ENCODE peak calls at places on chromosomes 5 and 9, in four cellular contexts. One of them, this sample, is unnamed.

GRCh38 chr9:5231212-5231611 is at the start of gene INSL4:
- DNase-seq in HL-60: no peak
- DNase-seq in A549: peak
- DNase-seq in aorta: no peak
- DNase-seq in this sample: peak

GRCh38 chr5:112420111-112420864 is 1.2 kb upstream of the EPB41L4A start:
- DNase-seq in aorta: peak
- DNase-seq in HL-60: no peak
- DNase-seq in A549: peak
- DNase-seq in this sample: peak

GRCh38 chr9:87436694-87437093 is 61.0 kb upstream of the DAPK1 start:
- DNase-seq in A549: no peak
- DNase-seq in HL-60: no peak
- DNase-seq in aorta: no peak
- DNase-seq in this sample: no peak

GRCh38 chr5:55603947-55604346 is 69.2 kb upstream of the PLPP1 start:
- DNase-seq in aorta: no peak
- DNase-seq in HL-60: no peak
- DNase-seq in A549: no peak
- DNase-seq in this sample: no peak

GRCh38 chr5:149776376-149777305 is 46.5 kb downstream of the PPARGC1B start:
- DNase-seq in A549: no peak
- DNase-seq in aorta: no peak
- DNase-seq in HL-60: no peak
- DNase-seq in this sample: no peak

GRCh38 chr9:35776018-35776417 is 15.4 kb upstream of the NPR2 start:
- DNase-seq in A549: no peak
- DNase-seq in aorta: no peak
- DNase-seq in HL-60: no peak
- DNase-seq in this sample: no peak

GRCh38 chr9:115891929-115892328 is 261.7 kb upstream of the PAPPA start:
- DNase-seq in A549: no peak
- DNase-seq in aorta: no peak
- DNase-seq in HL-60: no peak
- DNase-seq in this sample: no peak

GRCh38 chr9:111236337-111236736 is 93.7 kb downstream of the OR2K2 start:
- DNase-seq in aorta: no peak
- DNase-seq in HL-60: no peak
- DNase-seq in A549: no peak
- DNase-seq in this sample: no peak

GRCh38 chr5:143543358-143544255 is 140.1 kb upstream of the NR3C1 start:
- DNase-seq in aorta: no peak
- DNase-seq in A549: peak
- DNase-seq in HL-60: no peak
- DNase-seq in this sample: peak

GRCh38 chr9:38008168-38009034 is 60.6 kb downstream of the SHB start:
- DNase-seq in HL-60: peak
- DNase-seq in aorta: peak
- DNase-seq in A549: peak
- DNase-seq in this sample: peak

GRCh38 chr9:122248448-122248865 is 16.2 kb downstream of the RBM18 start:
- DNase-seq in aorta: no peak
- DNase-seq in A549: no peak
- DNase-seq in HL-60: no peak
- DNase-seq in this sample: peak

GRCh38 chr5:14177651-14178050 is 34.5 kb downstream of the TRIO start:
- DNase-seq in A549: no peak
- DNase-seq in HL-60: no peak
- DNase-seq in aorta: no peak
- DNase-seq in this sample: no peak

GRCh38 chr5:146592342-146592741 is 76.4 kb upstream of the GPR151 start:
- DNase-seq in HL-60: no peak
- DNase-seq in A549: no peak
- DNase-seq in aorta: no peak
- DNase-seq in this sample: no peak

GRCh38 chr9:37700131-37700530 is 49.4 kb downstream of the FRMPD1 start:
- DNase-seq in A549: no peak
- DNase-seq in HL-60: no peak
- DNase-seq in aorta: no peak
- DNase-seq in this sample: no peak

GRCh38 chr5:77208507-77209163 is 1.8 kb upstream of the PDE8B start:
- DNase-seq in A549: no peak
- DNase-seq in HL-60: no peak
- DNase-seq in aorta: peak
- DNase-seq in this sample: no peak

GRCh38 chr5:148998174-148998797 is 64.6 kb downstream of the SH3TC2 start:
- DNase-seq in aorta: no peak
- DNase-seq in HL-60: no peak
- DNase-seq in A549: peak
- DNase-seq in this sample: peak

GRCh38 chr9:70525553-70525952 is 111.1 kb upstream of the KLF9 start:
- DNase-seq in A549: no peak
- DNase-seq in HL-60: peak
- DNase-seq in aorta: no peak
- DNase-seq in this sample: peak

GRCh38 chr5:127063236-127063913 is 9.9 kb downstream of the C5orf63 start:
- DNase-seq in HL-60: no peak
- DNase-seq in A549: no peak
- DNase-seq in aorta: no peak
- DNase-seq in this sample: no peak

GRCh38 chr5:157342822-157343402 is 77.0 kb downstream of the CYFIP2 start:
- DNase-seq in A549: peak
- DNase-seq in HL-60: no peak
- DNase-seq in aorta: no peak
- DNase-seq in this sample: peak

GRCh38 chr5:150293091-150293941 is 3.7 kb upstream of the CAMK2A start:
- DNase-seq in aorta: no peak
- DNase-seq in A549: no peak
- DNase-seq in HL-60: no peak
- DNase-seq in this sample: no peak

GRCh38 chr5:159156839-159157238 is 52.5 kb downstream of the RNF145 start:
- DNase-seq in HL-60: peak
- DNase-seq in aorta: no peak
- DNase-seq in A549: peak
- DNase-seq in this sample: peak

GRCh38 chr5:28580616-28581015 is 1542.2 kb upstream of the CDH9 start:
- DNase-seq in aorta: no peak
- DNase-seq in A549: no peak
- DNase-seq in HL-60: no peak
- DNase-seq in this sample: no peak

GRCh38 chr9:74245871-74246552 is 251.1 kb upstream of the RORB start:
- DNase-seq in HL-60: no peak
- DNase-seq in A549: no peak
- DNase-seq in aorta: no peak
- DNase-seq in this sample: no peak

GRCh38 chr9:115146581-115147021 is 28.6 kb upstream of the TNC start:
- DNase-seq in HL-60: no peak
- DNase-seq in aorta: peak
- DNase-seq in A549: no peak
- DNase-seq in this sample: peak

GRCh38 chr9:237141-237857 is 22.6 kb downstream of the DOCK8 start:
- DNase-seq in aorta: no peak
- DNase-seq in HL-60: no peak
- DNase-seq in A549: no peak
- DNase-seq in this sample: no peak

GRCh38 chr5:158380661-158381060 is 521.7 kb upstream of the CLINT1 start:
- DNase-seq in HL-60: no peak
- DNase-seq in A549: no peak
- DNase-seq in aorta: no peak
- DNase-seq in this sample: peak

GRCh38 chr9:113503613-113504230 is 40.2 kb downstream of the RGS3 start:
- DNase-seq in HL-60: no peak
- DNase-seq in aorta: peak
- DNase-seq in A549: no peak
- DNase-seq in this sample: no peak

GRCh38 chr9:129712595-129713524 is 40.0 kb downstream of the PTGES start:
- DNase-seq in aorta: peak
- DNase-seq in HL-60: no peak
- DNase-seq in A549: no peak
- DNase-seq in this sample: no peak

GRCh38 chr5:79962580-79963222 is 28.4 kb downstream of the MTX3 start:
- DNase-seq in aorta: no peak
- DNase-seq in A549: no peak
- DNase-seq in HL-60: no peak
- DNase-seq in this sample: no peak

GRCh38 chr9:36503172-36504153 is 69.2 kb upstream of the MELK start:
- DNase-seq in aorta: no peak
- DNase-seq in HL-60: no peak
- DNase-seq in A549: no peak
- DNase-seq in this sample: no peak

GRCh38 chr9:88781500-88782391 is 209.5 kb upstream of the S1PR3 start:
- DNase-seq in A549: no peak
- DNase-seq in aorta: no peak
- DNase-seq in HL-60: peak
- DNase-seq in this sample: no peak
- H3K27ac ChIP-seq in A549: peak
- H3K27ac ChIP-seq in aorta: peak
- H3K27ac ChIP-seq in HL-60: peak
- H3K27ac ChIP-seq in this sample: no peak

GRCh38 chr5:165202144-165202910 is 1696.9 kb downstream of the MAT2B start:
- DNase-seq in A549: no peak
- DNase-seq in aorta: no peak
- DNase-seq in HL-60: no peak
- DNase-seq in this sample: no peak
- H3K27ac ChIP-seq in A549: no peak
- H3K27ac ChIP-seq in aorta: no peak
- H3K27ac ChIP-seq in HL-60: no peak
- H3K27ac ChIP-seq in this sample: no peak

DNA sequence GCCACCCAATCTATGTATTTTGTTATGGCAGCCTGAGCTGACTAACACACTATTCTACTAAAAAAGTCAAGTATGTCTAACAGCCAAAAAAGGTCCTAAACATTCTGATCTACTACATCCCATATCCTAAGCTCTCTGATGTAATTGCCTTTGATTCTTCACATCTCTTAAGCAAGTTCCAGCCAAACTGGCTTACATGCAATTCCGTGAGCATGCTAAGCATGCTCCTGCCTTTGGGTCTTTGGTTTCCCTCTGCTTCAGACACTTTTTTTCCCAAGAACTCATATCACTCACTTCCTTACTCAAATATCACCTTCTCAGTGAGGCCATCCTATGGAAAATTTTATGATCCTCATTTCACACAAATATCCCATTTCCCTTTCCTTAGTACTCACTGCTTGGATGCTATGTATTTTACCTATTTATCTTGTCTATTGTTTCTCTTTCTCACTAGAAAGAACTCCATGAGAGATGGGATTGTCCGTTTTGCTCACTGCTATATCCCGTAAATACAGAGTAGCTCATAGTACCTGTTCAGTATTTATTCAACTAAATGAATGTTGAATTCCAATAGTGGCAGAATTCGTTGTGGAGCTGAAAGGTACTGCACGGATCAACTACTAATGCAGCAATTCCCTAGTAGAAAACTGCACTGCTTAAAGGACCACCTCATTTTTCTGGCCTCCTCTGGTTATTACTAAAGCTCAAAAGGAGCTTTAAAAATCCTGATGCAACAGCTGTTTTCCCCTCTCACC is 2.3 kb upstream of the SLC12A2 start:
- DNase-seq in A549: peak
- DNase-seq in aorta: no peak
- DNase-seq in HL-60: no peak
- DNase-seq in this sample: peak
- H3K27ac ChIP-seq in A549: peak
- H3K27ac ChIP-seq in aorta: no peak
- H3K27ac ChIP-seq in HL-60: no peak
- H3K27ac ChIP-seq in this sample: peak

DNA sequence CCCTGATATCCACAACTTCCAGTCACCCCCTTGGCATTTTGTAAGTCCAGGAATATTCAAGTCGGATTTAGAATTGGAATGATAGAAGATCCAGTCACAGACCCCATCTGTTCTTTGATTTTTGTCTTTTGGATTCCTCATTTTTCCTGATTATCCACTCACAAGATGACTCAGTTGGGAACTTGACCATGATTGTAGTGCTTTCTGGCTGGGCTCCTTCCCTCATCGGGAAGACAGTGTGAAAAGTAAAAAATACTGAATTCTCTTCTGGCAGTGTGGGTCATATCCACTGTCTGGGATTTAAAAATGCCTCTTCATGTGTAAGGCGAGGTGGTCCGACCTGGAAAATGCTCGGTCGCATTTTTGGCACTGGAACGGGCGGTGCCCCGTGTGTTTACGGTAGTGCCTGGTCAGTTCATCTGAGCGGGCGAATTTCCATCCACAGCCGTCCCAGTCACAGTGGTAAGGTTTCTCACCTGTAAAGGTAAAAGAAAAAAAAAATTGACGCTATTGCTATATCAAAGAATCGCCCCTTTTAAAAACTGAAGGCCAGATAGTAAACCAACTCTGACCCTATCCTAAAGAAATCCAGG is 4.0 kb downstream of the KLF4 start:
- DNase-seq in aorta: no peak
- DNase-seq in HL-60: no peak
- DNase-seq in A549: no peak
- DNase-seq in this sample: no peak
- H3K27ac ChIP-seq in aorta: peak
- H3K27ac ChIP-seq in HL-60: no peak
- H3K27ac ChIP-seq in A549: no peak
- H3K27ac ChIP-seq in this sample: peak

GRCh38 chr5:34684980-34685352 is 28.8 kb downstream of the RAI14 start:
- DNase-seq in aorta: no peak
- DNase-seq in A549: no peak
- DNase-seq in HL-60: no peak
- DNase-seq in this sample: no peak

GRCh38 chr5:34684281-34684979 is 28.3 kb downstream of the RAI14 start:
- DNase-seq in A549: peak
- DNase-seq in aorta: peak
- DNase-seq in HL-60: no peak
- DNase-seq in this sample: no peak

GRCh38 chr5:34685485-34686197 is 29.5 kb downstream of the RAI14 start:
- DNase-seq in aorta: no peak
- DNase-seq in HL-60: no peak
- DNase-seq in A549: no peak
- DNase-seq in this sample: no peak

GRCh38 chr5:34680896-34681295 is 24.8 kb downstream of the RAI14 start:
- DNase-seq in A549: no peak
- DNase-seq in aorta: no peak
- DNase-seq in HL-60: no peak
- DNase-seq in this sample: no peak

GRCh38 chr5:34682926-34683623 is 26.9 kb downstream of the RAI14 start:
- DNase-seq in HL-60: no peak
- DNase-seq in aorta: no peak
- DNase-seq in A549: peak
- DNase-seq in this sample: no peak
- H3K27ac ChIP-seq in HL-60: no peak
- H3K27ac ChIP-seq in aorta: no peak
- H3K27ac ChIP-seq in A549: peak
- H3K27ac ChIP-seq in this sample: no peak

DNA sequence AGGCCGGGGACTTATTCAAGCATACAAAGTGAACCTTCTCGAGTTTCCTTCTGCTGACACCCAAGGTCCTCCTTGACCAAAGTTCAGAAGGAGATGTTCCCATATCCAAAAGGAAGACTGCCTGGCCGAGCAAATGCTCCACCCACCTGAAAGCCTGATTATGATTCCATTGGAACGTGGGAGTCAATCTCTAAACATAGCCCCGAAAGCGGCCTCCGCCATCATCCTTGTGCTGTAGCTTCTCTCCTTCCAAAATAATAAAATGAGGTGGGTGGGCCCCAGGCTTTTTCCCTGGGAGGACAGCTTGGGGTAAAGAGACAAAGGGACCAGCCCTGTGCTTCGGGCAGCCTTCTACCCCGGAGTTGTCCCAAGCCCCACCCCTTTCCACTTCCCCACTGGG is 355.6 kb upstream of the SLC30A5 start:
- DNase-seq in A549: no peak
- DNase-seq in HL-60: no peak
- DNase-seq in aorta: no peak
- DNase-seq in this sample: no peak
- H3K27ac ChIP-seq in A549: no peak
- H3K27ac ChIP-seq in HL-60: no peak
- H3K27ac ChIP-seq in aorta: no peak
- H3K27ac ChIP-seq in this sample: no peak